ENCODE peak calls at places on chromosomes 13 and 19, in four cellular contexts. E, D, K and B are unnamed samples.

GRCh38 chr13:95627590-95627989 is 16.9 kb downstream of the DZIP1 start:
- DNase-seq in D (no peak), E (no peak), K (no peak), B (peak; percentile 21)

GRCh38 chr13:84571264-84571663 is 689.0 kb upstream of the SLITRK1 start:
- DNase-seq in E (no peak), K (no peak), D (peak; percentile 7), B (no peak)

GRCh38 chr19:15187026-15188007 is 13.5 kb downstream of the NOTCH3 start:
- DNase-seq in K (no peak), D (peak; percentile 54), E (no peak), B (no peak)

GRCh38 chr19:30781047-30781446 is 408.9 kb downstream of the ZNF536 start:
- DNase-seq in D (no peak), E (no peak), K (no peak), B (no peak)

GRCh38 chr13:99656092-99656745 is 154.9 kb downstream of the TM9SF2 start:
- DNase-seq in D (peak; percentile 89), E (peak; percentile 90), K (peak; percentile 73), B (peak; percentile 43)

GRCh38 chr19:2841858-2842574 is 741 bp downstream of the ZNF555 start:
- DNase-seq in D (no peak), K (no peak), E (no peak), B (no peak)

GRCh38 chr13:106721599-106721998 is 153.7 kb upstream of the ARGLU1 start:
- DNase-seq in K (no peak), E (no peak), D (no peak), B (no peak)

GRCh38 chr19:14138576-14139265 is 2.3 kb upstream of the ASF1B start:
- DNase-seq in E (no peak), K (no peak), D (no peak), B (no peak)

GRCh38 chr13:82330499-82330898 is 1551.8 kb downstream of the SLITRK1 start:
- DNase-seq in E (no peak), D (peak; percentile 29), K (no peak), B (no peak)
- TF ChIP-seq CTCF in E (peak; percentile 27), D (peak; percentile 57), K (peak; percentile 36), B (peak; percentile 32)

GRCh38 chr13:53201454-53202225 is 173.0 kb downstream of the OLFM4 start:
- DNase-seq in E (no peak), D (peak; percentile 60), K (no peak), B (no peak)

GRCh38 chr13:53204598-53204997 is 176.0 kb downstream of the OLFM4 start:
- DNase-seq in E (no peak), K (no peak), D (no peak), B (no peak)

GRCh38 chr13:53200498-53201453 is 172.2 kb downstream of the OLFM4 start:
- DNase-seq in D (peak; percentile 61), E (no peak), K (no peak), B (no peak)

DNA sequence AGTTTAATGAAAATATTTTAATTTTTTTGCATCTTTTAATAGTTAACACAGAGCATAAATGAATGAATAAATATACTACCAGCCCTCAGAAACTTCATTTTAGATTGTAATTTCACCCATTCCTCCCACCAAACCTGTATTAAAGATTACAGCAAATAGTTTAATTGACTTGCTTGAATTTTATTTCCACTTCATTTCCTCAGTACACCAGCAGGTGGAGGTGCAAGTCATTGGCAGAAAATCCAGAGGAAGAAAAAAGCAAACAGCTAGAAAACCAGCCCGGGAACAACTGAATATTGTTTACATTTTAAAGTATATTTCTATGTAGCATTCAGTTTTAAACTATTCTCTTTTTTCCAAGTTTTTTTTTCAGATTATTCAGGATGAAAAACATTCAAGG is 177.8 kb downstream of the OLFM4 start:
- DNase-seq in E (no peak), K (no peak), D (peak; percentile 45), B (no peak)
- TF ChIP-seq CTCF in E (peak; percentile 44), K (peak; percentile 36), D (peak; percentile 56), B (peak; percentile 13)

DNA sequence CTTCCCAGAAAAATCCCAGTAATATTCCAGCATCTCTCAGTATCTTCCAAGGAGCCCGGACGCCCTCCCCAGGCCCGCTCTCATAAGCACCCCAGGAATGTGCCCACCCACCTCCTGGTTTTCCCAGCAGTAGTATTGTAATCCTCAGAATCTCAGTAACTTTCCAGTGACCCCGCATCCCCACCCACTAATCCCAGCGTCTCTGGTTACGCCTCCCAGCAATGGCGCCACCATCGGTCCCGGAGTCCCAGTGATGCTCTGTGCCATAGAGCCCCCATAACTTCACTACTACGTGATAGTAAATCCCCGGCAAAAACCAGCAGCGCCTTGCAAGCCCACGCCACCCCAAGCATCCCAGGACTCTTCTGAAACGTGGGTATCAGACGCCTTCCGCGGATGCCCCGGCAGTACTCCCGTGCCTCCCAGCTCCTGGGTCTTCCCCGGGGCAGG is 961 bp upstream of the PNPLA6 start:
- DNase-seq in D (peak; percentile 86), K (peak; percentile 47), E (peak; percentile 69), B (peak; percentile 64)
- TF ChIP-seq CTCF in D (no peak), K (peak; percentile 26), E (peak; percentile 18), B (peak; percentile 48)

GRCh38 chr13:109785892-109786450 is 412 bp downstream of the IRS2 start:
- DNase-seq in D (no peak), K (no peak), E (no peak), B (no peak)

GRCh38 chr13:109787135-109787954 is 962 bp upstream of the IRS2 start:
- DNase-seq in K (no peak), E (peak; percentile 39), D (peak; percentile 78), B (no peak)

GRCh38 chr13:109784590-109785140 is 1.7 kb downstream of the IRS2 start:
- DNase-seq in E (peak; percentile 80), K (no peak), D (peak; percentile 91), B (no peak)

GRCh38 chr13:109785141-109785891 is 1.1 kb downstream of the IRS2 start:
- DNase-seq in K (no peak), D (peak; percentile 87), E (peak; percentile 46), B (no peak)

DNA sequence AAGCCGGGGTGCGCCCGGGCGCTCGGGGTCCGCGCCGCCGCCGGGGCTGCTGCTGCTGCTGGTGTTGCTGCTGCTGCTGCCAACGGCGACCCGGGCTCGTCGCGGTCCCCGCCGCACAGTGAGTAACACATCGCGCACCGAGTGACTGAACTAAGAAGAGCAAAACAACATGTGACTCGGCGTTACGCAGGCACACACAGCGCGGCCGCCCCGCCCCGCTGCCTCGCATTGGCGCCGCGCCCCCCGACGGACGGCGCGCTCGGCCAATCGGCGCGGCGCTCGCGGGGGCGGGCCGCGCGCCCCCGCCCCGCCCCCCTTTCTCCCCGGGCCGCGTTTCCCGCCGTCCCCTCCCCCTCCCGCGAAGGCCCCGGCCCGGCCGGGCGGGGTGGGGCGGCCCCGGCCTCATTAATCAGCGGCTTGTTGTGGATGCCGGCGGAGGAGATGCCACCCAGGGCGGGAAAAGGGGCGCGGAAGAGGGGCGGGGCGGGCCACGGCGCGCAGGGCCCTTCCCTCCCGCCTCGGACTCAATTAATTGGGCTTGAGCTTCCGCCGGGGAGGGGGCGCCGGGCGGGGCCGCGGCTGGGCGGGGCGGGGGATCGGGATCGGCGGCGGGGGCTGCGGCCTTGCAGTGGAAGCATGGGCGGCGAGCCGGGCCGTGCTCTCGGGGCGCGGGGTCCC is at the start of gene IRS2:
- DNase-seq in E (peak; percentile 92), K (peak; percentile 76), D (peak; percentile 97), B (peak; percentile 53)
- TF ChIP-seq CTCF in E (no peak), K (no peak), D (no peak), B (no peak)

GRCh38 chr13:29546662-29547061 is 48.8 kb downstream of the SLC7A1 start:
- DNase-seq in K (no peak), D (no peak), E (no peak), B (no peak)

GRCh38 chr13:29540799-29541198 is 54.7 kb downstream of the SLC7A1 start:
- DNase-seq in K (no peak), E (no peak), D (no peak), B (no peak)

GRCh38 chr13:29545988-29546387 is 49.5 kb downstream of the SLC7A1 start:
- DNase-seq in K (no peak), E (no peak), D (no peak), B (no peak)

GRCh38 chr13:29541400-29541799 is 54.1 kb downstream of the SLC7A1 start:
- DNase-seq in K (no peak), D (no peak), E (no peak), B (no peak)

GRCh38 chr13:29543230-29544215 is 52.0 kb downstream of the SLC7A1 start:
- DNase-seq in D (no peak), E (no peak), K (no peak), B (no peak)
- TF ChIP-seq CTCF in D (no peak), E (no peak), K (no peak), B (no peak)

DNA sequence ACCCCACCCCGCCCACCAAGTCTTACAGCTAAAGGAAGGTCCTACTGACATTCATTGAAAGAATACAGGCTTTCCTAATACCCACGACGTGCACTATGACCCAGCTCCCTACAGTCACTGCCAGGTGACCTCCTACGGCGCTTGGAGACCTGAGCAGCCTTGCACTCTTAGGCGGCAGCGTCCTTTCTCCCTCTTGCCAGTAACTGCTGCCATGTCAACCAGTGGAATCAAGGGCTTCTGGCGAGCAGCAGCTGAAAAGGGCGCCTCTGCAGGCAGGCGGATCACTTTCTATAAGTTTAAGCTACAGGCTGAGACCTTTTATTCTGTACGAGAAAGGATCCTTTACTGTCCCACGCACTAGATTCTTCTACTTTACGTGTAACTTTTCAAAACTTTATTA is 2.0 kb downstream of the KCTD12 start:
- DNase-seq in K (no peak), D (peak; percentile 17), E (peak; percentile 42), B (no peak)
- TF ChIP-seq CTCF in K (peak; percentile 25), D (peak; percentile 24), E (no peak), B (peak; percentile 31)

DNA sequence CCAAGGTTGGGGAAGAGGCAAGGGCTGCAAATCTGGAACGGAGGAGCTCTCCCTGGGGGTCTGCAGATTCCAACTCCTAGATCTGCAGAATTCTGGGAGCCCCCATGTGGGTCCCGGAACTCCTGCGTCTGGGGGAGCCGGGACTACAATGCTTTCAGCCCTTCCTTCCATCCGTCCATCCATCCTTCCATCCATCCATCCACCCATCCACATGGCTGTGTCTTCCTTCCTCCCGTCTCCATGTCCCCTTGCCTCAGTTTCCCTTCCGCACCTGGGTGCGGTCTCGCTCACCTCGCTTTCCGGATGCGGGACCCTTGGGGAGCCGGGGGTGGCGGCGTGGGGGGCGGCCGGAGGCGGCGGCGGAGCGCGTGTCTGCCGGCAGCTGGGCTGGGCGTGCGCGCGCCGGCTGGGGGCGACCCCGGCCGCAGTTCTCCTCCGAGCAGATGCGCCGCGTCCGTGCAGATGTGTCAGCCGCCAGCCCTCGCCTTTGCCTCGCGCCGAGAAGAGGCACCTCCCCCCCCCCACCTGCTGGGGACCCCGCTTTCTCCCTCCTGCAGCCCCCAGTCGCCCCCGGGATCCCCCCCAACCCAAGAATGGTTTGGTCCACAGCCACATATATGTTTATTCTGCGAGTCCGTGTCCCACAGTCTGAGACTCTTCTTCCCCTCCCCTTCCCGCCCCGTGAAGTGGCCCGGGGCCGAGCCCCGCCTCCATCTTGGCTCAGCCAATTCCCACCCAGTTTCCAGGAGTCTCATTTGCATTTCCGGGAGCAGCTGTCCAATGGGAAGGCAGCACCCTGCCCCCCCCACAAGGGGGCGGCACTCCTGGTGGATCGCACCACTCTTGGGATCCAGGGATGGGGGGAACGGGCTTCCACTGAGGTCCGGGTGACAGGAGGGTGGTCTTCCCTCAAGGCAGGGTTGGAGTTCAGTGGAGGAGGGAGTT is 8.8 kb downstream of the ISOC2 start:
- DNase-seq in E (peak; percentile 96), K (no peak), D (peak; percentile 97), B (no peak)
- TF ChIP-seq CTCF in E (peak; percentile 43), K (no peak), D (no peak), B (no peak)